ENCODE peak calls at places on chromosome 6, in six cellular contexts. W is IMR-90, F is H1, Z is mesendoderm, T is neuronal stem cell, B is trophoblast cell. L is an unnamed sample.

GRCh38 chr6:3356056-3356823 is 97.5 kb downstream of the PSMG4 start:
- DNase-seq in F (peak), Z (peak), T (peak), W (peak), B (peak), L (peak)

GRCh38 chr6:40350193-40350941 is 236.8 kb downstream of the LRFN2 start:
- DNase-seq in W (no peak), Z (no peak), T (no peak), F (no peak), B (no peak), L (no peak)

GRCh38 chr6:145112711-145113148 is 622.6 kb downstream of the EPM2A start:
- DNase-seq in W (peak), F (no peak), B (peak), Z (no peak), T (no peak), L (peak)

GRCh38 chr6:26276841-26277648 is 88.0 kb upstream of the BTN3A2 start:
- DNase-seq in T (no peak), B (no peak), Z (no peak), W (no peak), F (no peak), L (no peak)

GRCh38 chr6:104601008-104601745 is 258.5 kb downstream of the HACE1 start:
- DNase-seq in F (no peak), T (no peak), B (no peak), W (no peak), Z (no peak), L (no peak)

GRCh38 chr6:162373192-162373591 is 354.4 kb downstream of the PRKN start:
- DNase-seq in Z (no peak), W (no peak), F (no peak), T (no peak), B (no peak), L (no peak)

GRCh38 chr6:3402310-3403243 is 54.3 kb downstream of the SLC22A23 start:
- DNase-seq in Z (no peak), T (no peak), W (no peak), B (no peak), F (no peak), L (no peak)

GRCh38 chr6:42354707-42355106 is 97.0 kb downstream of the TRERF1 start:
- DNase-seq in T (no peak), B (no peak), Z (no peak), F (no peak), W (peak), L (peak)

GRCh38 chr6:110938176-110938575 is 20.3 kb upstream of the GTF3C6 start:
- DNase-seq in W (peak), Z (no peak), B (peak), F (no peak), T (no peak), L (peak)

GRCh38 chr6:37069639-37070038 is 64.2 kb downstream of the FGD2 start:
- DNase-seq in F (no peak), B (no peak), T (no peak), Z (no peak), W (no peak), L (no peak)

GRCh38 chr6:113352831-113353230 is 504.3 kb upstream of the MARCKS start:
- DNase-seq in W (no peak), F (no peak), T (no peak), Z (no peak), B (no peak), L (no peak)

GRCh38 chr6:154252676-154253075 is 103.9 kb downstream of the IPCEF1 start:
- DNase-seq in W (no peak), B (no peak), T (no peak), Z (no peak), F (no peak), L (no peak)

GRCh38 chr6:29696147-29697129 is 15.5 kb upstream of the ZFP57 start:
- DNase-seq in B (peak), Z (peak), T (no peak), W (no peak), F (no peak), L (peak)

GRCh38 chr6:43267619-43268347 is 24.5 kb downstream of the TTBK1 start:
- DNase-seq in W (no peak), B (no peak), F (no peak), Z (peak), T (no peak), L (no peak)

GRCh38 chr6:109687271-109687721 is 3.7 kb downstream of the AK9 start:
- DNase-seq in T (no peak), B (no peak), F (no peak), Z (no peak), W (peak), L (peak)

GRCh38 chr6:22737331-22737730 is 168.0 kb downstream of the HDGFL1 start:
- DNase-seq in W (peak), B (peak), T (peak), Z (peak), F (peak), L (peak)

GRCh38 chr6:3542032-3542640 is 85.3 kb upstream of the SLC22A23 start:
- DNase-seq in F (no peak), B (no peak), Z (no peak), T (no peak), W (no peak), L (no peak)

GRCh38 chr6:70841115-70841514 is 115.7 kb downstream of the B3GAT2 start:
- DNase-seq in F (no peak), W (no peak), Z (no peak), B (no peak), T (no peak), L (no peak)

GRCh38 chr6:111950661-111951426 is 77.6 kb upstream of the FYN start:
- DNase-seq in Z (no peak), T (no peak), F (no peak), B (no peak), W (peak), L (no peak)

DNA sequence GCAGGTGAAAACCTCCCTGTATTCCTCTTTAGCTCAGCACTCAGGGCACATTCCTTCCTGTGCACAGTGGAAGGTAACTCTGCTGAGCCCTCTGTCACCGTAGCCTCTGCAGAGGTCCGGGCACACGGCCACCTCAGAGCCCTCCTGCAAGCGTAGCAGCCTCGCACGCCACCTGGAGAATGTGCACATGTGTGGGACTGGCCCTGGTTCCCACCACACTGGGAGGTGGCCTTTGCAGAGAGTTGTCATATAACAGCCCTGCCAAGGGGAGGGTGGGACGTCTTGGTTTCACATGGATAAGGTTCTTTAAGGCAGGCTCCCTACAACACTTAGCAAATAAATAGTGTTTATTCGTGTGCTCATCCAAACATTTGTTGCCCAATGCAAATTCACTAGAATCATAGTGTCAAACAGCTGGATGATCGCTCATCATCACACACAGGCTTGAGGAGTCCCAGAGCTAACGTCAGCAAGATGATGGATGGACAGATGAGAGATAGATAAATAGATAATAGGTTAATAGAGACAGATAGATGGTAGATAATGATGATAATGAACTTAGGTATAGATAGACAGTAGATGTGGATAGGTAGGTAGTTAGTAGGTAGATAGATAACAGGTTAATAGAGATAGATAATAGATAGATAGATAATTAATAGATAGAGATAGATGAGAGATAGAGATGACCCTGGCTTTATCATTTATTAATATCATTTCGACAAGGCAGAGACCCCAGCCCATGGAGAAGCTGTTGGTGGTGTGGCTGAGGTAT is 32.1 kb upstream of the AFDN start:
- DNase-seq in T (no peak), F (no peak), W (no peak), Z (no peak), B (no peak), L (no peak)
- H3K4me3 ChIP-seq in T (no peak), F (no peak), W (no peak), Z (no peak), B (no peak), L (no peak)

DNA sequence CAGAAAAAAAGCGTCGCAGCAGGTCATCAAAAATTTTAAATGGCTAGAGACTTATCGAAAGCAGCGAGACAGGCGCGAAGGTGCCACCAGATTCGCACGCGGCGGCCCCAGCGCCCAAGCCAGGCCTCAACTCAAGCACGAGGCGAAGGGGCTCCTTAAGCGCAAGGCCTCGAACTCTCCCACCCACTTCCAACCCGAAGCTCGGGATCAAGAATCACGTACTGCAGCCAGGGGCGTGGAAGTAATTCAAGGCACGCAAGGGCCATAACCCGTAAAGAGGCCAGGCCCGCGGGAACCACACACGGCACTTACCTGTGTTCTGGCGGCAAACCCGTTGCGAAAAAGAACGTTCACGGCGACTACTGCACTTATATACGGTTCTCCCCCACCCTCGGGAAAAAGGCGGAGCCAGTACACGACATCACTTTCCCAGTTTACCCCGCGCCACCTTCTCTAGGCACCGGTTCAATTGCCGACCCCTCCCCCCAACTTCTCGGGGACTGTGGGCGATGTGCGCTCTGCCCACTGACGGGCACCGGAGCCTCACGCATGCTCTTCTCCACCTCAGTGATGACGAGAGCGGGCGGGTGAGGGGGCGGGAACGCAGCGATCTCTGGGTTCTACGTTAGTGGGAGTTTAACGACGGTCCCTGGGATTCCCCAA is at the start of gene EEF1A1:
- DNase-seq in T (peak), F (peak), W (peak), B (peak), Z (peak), L (peak)
- H3K23ac ChIP-seq in T (peak), F (no peak), W (peak), B (no peak), Z (peak), L (peak)

DNA sequence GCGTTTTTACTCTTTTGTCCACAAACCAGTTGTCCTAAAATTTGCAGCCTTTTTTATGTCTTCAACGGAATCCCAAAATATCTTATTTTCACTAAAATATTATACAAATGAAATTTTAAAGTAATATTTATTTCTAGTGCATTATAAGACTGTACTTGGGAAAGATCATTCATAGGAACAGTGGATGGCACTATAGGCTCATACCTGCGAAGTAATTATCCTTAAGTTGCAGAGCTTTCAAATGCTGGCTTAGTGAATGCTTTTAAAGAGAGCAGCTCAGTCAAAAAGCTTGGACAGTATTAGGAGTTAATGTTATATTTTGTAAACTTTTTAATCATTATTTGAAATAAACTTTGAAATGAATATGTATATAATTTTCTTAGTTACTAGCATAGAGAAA is 254.9 kb downstream of the CDKAL1 start:
- DNase-seq in W (peak), Z (peak), F (no peak), T (no peak), B (peak), L (peak)
- H2BK120ac ChIP-seq in W (no peak), Z (no peak), F (no peak), T (no peak), B (no peak), L (no peak)

GRCh38 chr6:93819189-93819588 is 399.8 kb upstream of the EPHA7 start:
- DNase-seq in B (no peak), T (no peak), F (no peak), W (no peak), Z (peak), L (no peak)
- H3K4me3 ChIP-seq in B (no peak), T (no peak), F (no peak), W (no peak), Z (no peak), L (no peak)

L was measured in mesenchymal stem cell.